ENCODE peak calls at places on chromosomes 1 and 21, in four cellular contexts. E is K562, H is HepG2, J is GM12878. B is an unnamed sample.

GRCh38 chr21:15730484-15731242 is 881 bp downstream of the USP25 start:
- DNase-seq in E (peak; percentile 32), H (no peak), J (no peak), B (no peak)

GRCh38 chr1:184503221-184503749 is 116.5 kb downstream of the C1orf21 start:
- DNase-seq in E (no peak), H (no peak), J (no peak), B (no peak)

GRCh38 chr1:44747878-44748277 is 8.2 kb downstream of the KIF2C start:
- DNase-seq in E (no peak), H (no peak), J (no peak), B (no peak)

GRCh38 chr1:228144213-228145049 is 4.4 kb downstream of the GUK1 start:
- DNase-seq in E (peak; percentile 65), H (no peak), J (no peak), B (no peak)

GRCh38 chr1:207818971-207819451 is 67.2 kb downstream of the CD46 start:
- DNase-seq in E (no peak), H (no peak), J (no peak), B (no peak)

GRCh38 chr1:116478621-116479020 is 92.2 kb downstream of the CD58 start:
- DNase-seq in E (no peak), H (no peak), J (no peak), B (no peak)

GRCh38 chr21:45334591-45335081 is 46.9 kb upstream of the POFUT2 start:
- DNase-seq in E (no peak), H (no peak), J (no peak), B (no peak)

GRCh38 chr1:207421078-207421477 is 33.0 kb upstream of the CR2 start:
- DNase-seq in E (no peak), H (no peak), J (no peak), B (no peak)

GRCh38 chr1:25012966-25013962 is 83.2 kb upstream of the RUNX3 start:
- DNase-seq in E (no peak), H (no peak), J (no peak), B (no peak)

GRCh38 chr1:39183503-39184353 is 20.8 kb upstream of the MACF1 start:
- DNase-seq in E (peak; percentile 85), H (peak; percentile 90), J (no peak), B (peak; percentile 52)

GRCh38 chr1:110746644-110747259 is 72.0 kb upstream of the KCNA3 start:
- DNase-seq in E (peak; percentile 68), H (peak; percentile 39), J (no peak), B (peak; percentile 75)

GRCh38 chr21:43812139-43812821 is 22.9 kb downstream of the RRP1 start:
- DNase-seq in E (no peak), H (peak; percentile 21), J (no peak), B (no peak)

GRCh38 chr1:76933847-76934657 is 66.8 kb downstream of the ST6GALNAC5 start:
- DNase-seq in E (no peak), H (no peak), J (no peak), B (no peak)

GRCh38 chr1:193103759-193104495 is 1.3 kb downstream of the GLRX2 start:
- DNase-seq in E (peak; percentile 51), H (no peak), J (no peak), B (no peak)

GRCh38 chr1:998905-999796 is 746 bp downstream of the HES4 start:
- DNase-seq in E (peak; percentile 64), H (no peak), J (no peak), B (no peak)
- TF ChIP-seq CBFB in E (no peak), H (no peak), J (no peak), B (no peak)

GRCh38 chr21:31946236-31946635 is 73.4 kb downstream of the HUNK start:
- DNase-seq in E (no peak), H (no peak), J (no peak), B (no peak)
- TF ChIP-seq ATF3 in E (no peak), H (no peak), J (no peak), B (no peak)

DNA sequence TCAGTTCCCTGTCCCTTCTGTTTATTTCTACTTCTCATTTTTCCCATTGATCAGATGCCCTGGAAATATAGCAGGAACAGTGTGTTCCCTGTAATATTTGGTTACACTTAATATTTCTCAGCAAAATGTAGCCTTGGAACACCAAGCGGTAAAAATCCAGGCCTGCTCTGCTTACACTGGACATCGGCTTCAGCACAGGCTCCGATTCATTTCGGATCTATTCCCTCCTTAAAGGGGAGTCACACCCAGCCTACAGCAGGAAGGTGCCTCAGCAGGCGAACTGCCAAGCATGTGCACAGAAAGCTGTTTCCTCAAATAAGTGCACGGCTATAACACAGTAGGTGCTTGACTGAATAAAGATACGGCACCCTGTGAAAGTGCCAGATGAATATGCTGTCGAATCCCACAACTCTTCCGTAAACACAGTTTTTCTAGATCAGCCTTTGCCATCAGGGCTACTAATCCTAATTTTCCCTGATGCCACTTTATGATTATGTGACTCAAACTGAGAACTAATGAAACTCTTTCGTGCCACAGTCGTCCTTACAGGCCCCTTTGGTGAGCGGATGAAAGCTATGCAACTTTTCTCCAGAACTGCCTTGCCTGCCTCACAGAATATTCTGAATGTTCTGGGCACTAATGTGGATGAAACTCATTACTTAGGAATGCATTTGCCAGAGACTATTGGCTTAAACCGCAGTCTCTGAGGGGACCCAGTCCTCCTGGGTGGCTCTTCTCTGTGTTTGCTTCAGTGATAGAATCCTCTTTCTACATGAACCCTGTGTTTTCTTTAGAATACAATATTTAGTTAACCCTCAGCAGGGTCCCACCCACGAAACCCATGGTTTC is 275.5 kb upstream of the RUNX1 start:
- DNase-seq in E (no peak), H (no peak), J (no peak), B (no peak)
- TF ChIP-seq CBFB in E (no peak), H (no peak), J (no peak), B (no peak)

GRCh38 chr1:156748670-156749428 is 2.6 kb downstream of the HDGF start:
- DNase-seq in E (peak; percentile 73), H (peak; percentile 50), J (no peak), B (no peak)

GRCh38 chr1:156747737-156748669 is 3.5 kb downstream of the HDGF start:
- DNase-seq in E (no peak), H (no peak), J (no peak), B (no peak)

GRCh38 chr1:156746381-156746715 is 5.1 kb downstream of the HDGF start:
- DNase-seq in E (no peak), H (no peak), J (no peak), B (no peak)

GRCh38 chr1:156744786-156745419 is 4.0 kb upstream of the MRPL24 start:
- DNase-seq in E (no peak), H (no peak), J (no peak), B (no peak)

DNA sequence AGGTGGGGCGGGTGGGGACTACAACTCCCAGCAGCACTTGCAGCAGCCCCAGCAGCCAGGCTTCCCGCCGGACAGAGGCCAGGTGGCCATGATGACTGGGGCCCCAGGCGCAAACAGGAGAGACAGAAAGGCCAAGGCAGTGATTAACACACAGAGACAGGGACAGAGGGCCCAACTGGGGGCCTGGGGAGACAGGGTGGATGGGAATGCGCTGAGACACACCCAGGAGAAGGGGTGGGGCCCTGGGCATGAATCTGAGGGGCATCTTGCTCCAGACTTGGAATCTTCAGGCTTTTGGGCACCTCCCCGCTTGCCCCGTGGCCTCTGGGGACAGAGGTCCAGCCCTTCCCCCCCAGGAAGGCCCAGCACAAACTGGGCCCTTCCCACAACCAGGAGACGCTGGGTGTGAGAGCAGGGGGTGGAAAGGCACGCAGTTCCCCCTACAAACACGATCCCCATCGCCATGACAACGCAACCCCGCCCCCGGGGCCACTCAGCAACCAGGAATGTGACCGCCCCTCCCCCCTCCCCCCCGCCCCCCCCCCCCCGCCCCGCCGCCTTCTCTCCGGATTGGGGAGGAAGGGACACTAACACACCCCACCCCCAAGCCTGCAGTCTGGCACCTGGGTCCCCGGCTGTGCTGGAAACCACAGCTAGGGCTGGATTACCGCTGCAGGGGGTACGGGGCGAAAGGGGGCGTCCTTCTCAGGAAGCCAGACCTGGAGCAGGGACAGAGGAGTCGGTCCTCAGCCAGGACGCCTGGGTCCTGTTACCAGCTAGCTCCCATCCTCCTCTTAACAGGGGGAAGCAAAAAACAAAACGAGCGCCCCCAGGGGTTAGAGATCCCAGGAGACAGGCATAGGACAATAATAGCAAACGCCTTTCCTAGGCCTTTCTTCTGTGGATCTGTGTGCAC is 4.5 kb downstream of the HDGF start:
- DNase-seq in E (peak; percentile 90), H (peak; percentile 90), J (no peak), B (peak; percentile 95)
- TF ChIP-seq ATF3 in E (peak; percentile 35), H (peak; percentile 65), J (no peak), B (no peak)

GRCh38 chr1:201144701-201145100 is 9.6 kb downstream of the TMEM9 start:
- DNase-seq in E (no peak), H (no peak), J (no peak), B (no peak)

GRCh38 chr1:201145132-201145531 is 9.1 kb downstream of the TMEM9 start:
- DNase-seq in E (no peak), H (no peak), J (no peak), B (no peak)

GRCh38 chr1:201146626-201147390 is 7.5 kb downstream of the TMEM9 start:
- DNase-seq in E (no peak), H (no peak), J (no peak), B (no peak)

GRCh38 chr1:201147396-201148015 is 6.8 kb downstream of the TMEM9 start:
- DNase-seq in E (no peak), H (no peak), J (no peak), B (no peak)

DNA sequence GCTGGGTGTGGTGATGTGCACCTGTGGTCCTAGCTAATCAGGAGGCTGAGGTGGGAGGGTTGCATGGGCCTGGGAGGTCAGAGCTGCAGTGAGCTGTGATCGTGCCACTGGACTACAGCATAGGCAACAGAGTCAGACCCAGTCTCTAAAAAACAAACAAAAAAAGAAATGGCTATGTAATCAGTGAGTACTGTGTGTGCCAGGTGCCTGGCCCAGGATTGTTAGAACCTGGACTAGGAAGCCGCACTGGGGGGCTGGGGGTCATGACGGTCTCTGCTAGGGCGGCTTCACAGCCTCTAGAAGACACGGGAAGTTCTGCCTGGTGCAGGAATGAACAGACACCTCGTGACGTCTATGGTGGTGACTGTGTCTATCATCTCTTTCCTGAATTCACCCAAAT is 8.5 kb downstream of the TMEM9 start:
- DNase-seq in E (no peak), H (no peak), J (no peak), B (no peak)
- TF ChIP-seq CBFB in E (no peak), H (no peak), J (no peak), B (no peak)

DNA sequence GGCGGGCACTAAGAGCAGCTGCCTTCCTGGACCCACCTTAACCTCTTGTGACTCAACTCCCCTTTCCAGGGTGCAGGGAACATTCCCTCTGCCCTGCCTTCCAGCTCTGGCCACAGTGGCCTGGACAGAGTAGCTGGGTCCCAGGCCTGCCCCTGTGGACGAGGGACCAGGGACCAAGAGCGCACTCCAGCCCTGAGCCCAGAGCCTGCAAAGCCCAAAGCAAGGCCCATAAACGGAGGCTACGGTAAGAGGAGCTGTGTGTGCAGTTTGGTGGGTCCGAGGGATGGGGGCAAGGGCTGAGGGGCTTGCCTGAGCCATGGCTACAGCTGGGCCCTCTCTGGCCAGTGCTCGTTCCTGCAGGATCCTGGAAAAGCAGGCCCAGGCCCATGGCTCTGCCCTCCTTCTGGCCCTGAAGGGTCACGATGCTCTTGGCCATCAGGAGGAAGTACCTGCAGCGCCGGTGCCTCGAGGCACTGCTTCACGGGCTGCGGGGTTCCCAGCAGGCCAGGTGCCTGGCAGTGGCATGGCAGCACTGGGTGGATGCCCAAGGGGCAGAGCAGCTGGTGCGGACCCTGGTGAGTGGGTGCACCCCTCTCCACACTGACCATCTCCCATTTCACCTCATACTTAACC is 17.8 kb downstream of the MTHFR start:
- DNase-seq in E (no peak), H (no peak), J (no peak), B (no peak)
- TF ChIP-seq ATF3 in E (no peak), H (no peak), J (no peak), B (no peak)

B was measured in WTC11.